ENCODE peak calls at places on chromosomes 1 and 21, in nine cellular contexts. I is endothelial cell, B is GM13976, R is Calu3, V is uterus, E is SK-N-SH, S is tibial nerve, Q is choroid plexus epithelial cell, P is pancreas. K is an unnamed sample.

GRCh38 chr1:36208978-36209708 is 15.1 kb upstream of the THRAP3 start:
- DNase-seq in P (no peak), R (no peak), I (no peak), B (no peak), Q (no peak), V (no peak), S (peak; percentile 52), E (no peak), K (no peak)

GRCh38 chr21:14361958-14362357 is 21.0 kb downstream of the HSPA13 start:
- DNase-seq in Q (peak; percentile 58), S (no peak), P (no peak), V (no peak), R (no peak), I (no peak), E (no peak), B (no peak), K (no peak)

GRCh38 chr1:159646687-159647086 is 59.1 kb downstream of the APCS start:
- DNase-seq in V (no peak), I (no peak), Q (no peak), P (no peak), E (no peak), S (no peak), B (no peak), R (no peak), K (no peak)

GRCh38 chr1:50214764-50215163 is 106.0 kb downstream of the ELAVL4 start:
- DNase-seq in E (no peak), S (no peak), B (no peak), V (no peak), R (no peak), I (no peak), Q (no peak), P (no peak), K (no peak)

GRCh38 chr1:223639333-223639749 is 26.2 kb downstream of the CAPN8 start:
- DNase-seq in S (no peak), Q (no peak), V (no peak), R (peak; percentile 62), P (no peak), E (no peak), I (no peak), B (no peak), K (no peak)

GRCh38 chr1:26317612-26318337 is at the start of gene CD52:
- DNase-seq in E (no peak), B (peak; percentile 82), P (no peak), S (no peak), I (no peak), R (no peak), V (no peak), Q (no peak), K (no peak)

GRCh38 chr1:187261637-187262036 is 432.9 kb downstream of the PLA2G4A start:
- DNase-seq in R (no peak), B (no peak), I (no peak), P (no peak), S (no peak), V (no peak), Q (no peak), E (no peak), K (no peak)

GRCh38 chr1:49686107-49686506 is 337.6 kb downstream of the AGBL4 start:
- DNase-seq in I (no peak), Q (no peak), R (no peak), V (no peak), P (no peak), S (no peak), B (no peak), E (peak; percentile 24), K (no peak)

GRCh38 chr1:93829061-93829460 is 49.9 kb downstream of the DNTTIP2 start:
- DNase-seq in S (no peak), P (no peak), Q (no peak), R (no peak), I (no peak), E (no peak), B (no peak), V (no peak), K (no peak)

DNA sequence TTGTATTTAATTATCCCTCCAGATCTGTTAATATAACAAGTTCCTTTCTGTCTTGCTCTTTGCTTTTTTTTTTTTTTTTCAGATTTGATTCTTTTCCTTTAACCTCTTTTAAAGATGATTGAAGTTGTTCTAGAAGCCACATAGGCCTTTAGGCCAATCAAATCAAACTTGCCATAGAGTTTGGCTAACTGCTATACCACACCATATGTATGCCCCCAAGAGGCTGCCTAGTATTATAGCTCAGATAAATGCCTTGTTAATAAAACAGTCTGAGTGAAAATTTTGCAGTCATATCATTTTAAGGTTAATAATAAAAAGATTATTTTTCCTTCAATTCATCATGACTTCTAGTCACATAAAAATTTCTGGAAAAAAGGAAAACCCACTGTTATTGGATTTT is 696.0 kb upstream of the CHRM3 start:
- DNase-seq in V (no peak), R (no peak), Q (peak; percentile 80), I (no peak), E (no peak), S (no peak), B (no peak), P (no peak), K (no peak)
- TF ChIP-seq CTCF in V (no peak), R (no peak), Q (peak; percentile 56), I (no peak), E (no peak), S (no peak), B (no peak), P (no peak), K (no peak)

DNA sequence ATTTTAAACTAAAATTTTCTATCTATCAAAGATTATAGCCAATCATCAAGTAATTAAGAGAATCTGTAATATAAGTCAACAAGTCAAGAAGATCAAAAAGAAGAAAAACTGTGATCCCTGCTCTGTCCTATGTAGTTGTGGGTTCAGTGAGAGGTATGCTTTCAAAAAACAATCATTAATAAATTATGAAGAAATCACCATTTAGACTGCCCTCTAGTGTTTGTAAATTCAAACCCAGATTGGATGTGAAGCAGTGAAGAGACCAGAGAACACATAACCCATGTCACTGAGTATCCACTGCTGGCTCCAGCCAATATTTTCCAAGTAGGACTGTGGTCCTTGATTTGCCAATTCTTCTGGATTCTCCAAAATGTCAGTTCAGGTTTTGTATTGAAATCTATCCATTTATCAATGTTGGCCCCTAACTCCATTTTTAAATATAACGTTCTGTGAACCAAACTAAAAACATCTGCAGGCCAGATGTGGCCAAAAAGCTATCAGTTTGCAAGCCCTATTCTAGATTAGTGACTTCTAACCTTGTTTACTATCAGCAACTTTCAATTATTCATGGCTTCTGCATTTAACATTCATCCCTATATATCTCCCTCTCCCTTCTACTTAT is 467.5 kb upstream of the CXADR start:
- DNase-seq in S (no peak), B (no peak), I (no peak), V (no peak), Q (peak; percentile 64), P (no peak), E (peak; percentile 44), R (no peak), K (no peak)
- TF ChIP-seq CTCF in S (no peak), B (peak; percentile 1), I (peak; percentile 51), V (peak; percentile 12), Q (peak; percentile 60), P (peak; percentile 11), E (peak; percentile 55), R (peak; percentile 25), K (peak; percentile 45)

GRCh38 chr1:15847100-15847892 is at the start of gene SPEN:
- DNase-seq in V (peak; percentile 98), S (peak; percentile 89), P (peak; percentile 99), I (peak; percentile 99), B (peak; percentile 91), Q (peak; percentile 97), E (peak; percentile 95), R (peak; percentile 95), K (peak; percentile 99)
- TF ChIP-seq CTCF in V (peak; percentile 6), S (peak; percentile 56), P (no peak), I (no peak), B (no peak), Q (no peak), E (no peak), R (no peak), K (no peak)

DNA sequence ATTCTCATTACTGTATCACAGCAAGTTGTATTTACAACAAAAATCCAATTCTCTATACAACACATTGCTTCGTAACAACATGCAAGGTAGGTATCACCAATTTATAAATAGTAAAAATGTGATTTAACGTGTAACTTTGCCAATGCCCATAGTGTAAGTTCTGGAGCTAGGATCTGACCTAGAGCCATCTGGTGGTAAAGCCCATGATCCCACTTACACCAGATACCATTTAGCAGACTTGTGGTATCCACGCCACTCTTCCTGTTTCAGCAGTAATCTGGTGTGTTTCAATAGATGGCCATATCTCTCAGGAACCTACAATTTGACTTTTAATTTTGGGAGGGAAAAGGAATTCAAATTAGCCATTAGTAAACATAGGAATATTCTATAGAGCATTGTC is 10.2 kb downstream of the SETSIP start:
- DNase-seq in E (peak; percentile 11), V (no peak), P (no peak), S (no peak), B (no peak), R (no peak), I (no peak), Q (peak; percentile 5), K (no peak)
- TF ChIP-seq CTCF in E (no peak), V (no peak), P (no peak), S (no peak), B (no peak), R (no peak), I (no peak), Q (no peak), K (no peak)

DNA sequence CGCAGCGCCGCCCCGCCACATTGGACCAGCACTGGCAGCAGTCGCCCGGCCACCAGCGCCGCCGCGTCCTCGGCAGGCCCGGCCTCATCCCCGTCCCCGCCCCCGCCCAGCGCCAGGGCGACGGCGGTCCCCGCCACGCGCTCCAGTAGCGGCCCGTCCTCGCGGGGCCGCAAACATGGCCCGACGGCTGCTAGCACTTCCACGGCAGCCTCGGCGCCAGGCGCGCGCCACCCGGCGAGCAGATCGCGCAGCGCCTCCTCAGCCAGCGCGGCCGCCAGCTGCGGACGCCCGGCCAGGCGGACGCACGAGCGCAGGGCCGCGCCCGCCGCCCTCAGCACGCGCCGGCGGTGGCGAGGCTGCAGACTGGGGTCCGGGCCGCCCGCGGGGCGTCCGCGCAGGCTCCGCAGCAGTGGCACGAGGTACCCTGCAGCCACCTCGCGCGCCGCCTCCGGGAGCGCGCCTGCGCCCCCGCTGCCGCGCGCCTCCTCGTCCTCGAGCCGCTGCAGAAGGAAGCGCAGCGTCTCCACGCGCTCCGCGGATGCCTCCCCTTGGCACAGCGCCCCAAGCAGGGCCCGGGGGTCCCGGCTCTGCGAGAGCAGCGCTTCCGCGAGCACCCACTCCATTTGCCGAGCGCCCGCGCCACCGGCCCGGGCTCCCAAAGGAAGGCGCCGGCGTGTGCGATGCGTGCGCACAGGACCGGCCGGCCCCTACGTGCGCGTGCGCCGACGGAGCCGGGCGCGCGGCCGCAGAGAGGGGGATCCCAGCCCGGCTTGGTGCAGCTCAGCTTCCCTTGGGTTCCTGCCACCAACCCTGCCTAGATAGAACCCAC is at the start of gene TARBP1:
- DNase-seq in E (peak; percentile 96), I (peak; percentile 77), B (peak; percentile 87), S (no peak), V (peak; percentile 51), Q (peak; percentile 73), P (peak; percentile 87), R (peak; percentile 85), K (peak; percentile 83)
- TF ChIP-seq CTCF in E (no peak), I (no peak), B (peak; percentile 51), S (no peak), V (no peak), Q (no peak), P (no peak), R (no peak), K (no peak)

DNA sequence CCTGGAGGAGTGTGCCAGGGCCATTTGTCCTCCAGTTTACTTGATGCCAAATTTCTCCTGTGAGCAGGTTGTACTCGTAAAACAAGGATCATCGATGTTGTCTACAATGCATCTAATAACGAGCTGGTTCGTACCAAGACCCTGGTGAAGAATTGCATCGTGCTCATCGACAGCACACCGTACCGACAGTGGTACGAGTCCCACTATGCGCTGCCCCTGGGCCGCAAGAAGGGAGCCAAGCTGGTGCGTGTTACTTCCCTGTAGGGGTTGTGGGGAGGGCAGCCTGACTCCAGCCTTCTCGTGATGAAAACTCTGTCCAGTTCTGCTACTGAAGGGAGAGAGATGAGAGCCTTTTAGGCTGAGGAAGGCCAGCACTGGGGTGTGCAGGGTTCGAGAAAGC is 2.2 kb downstream of the RPS8 start:
- DNase-seq in E (no peak), B (no peak), R (no peak), S (no peak), V (no peak), P (no peak), Q (no peak), I (no peak), K (no peak)
- TF ChIP-seq CTCF in E (no peak), B (no peak), R (no peak), S (no peak), V (no peak), P (no peak), Q (no peak), I (no peak), K (no peak)

K was measured in glutamatergic neuron.